ENCODE peak calls at places on chromosomes 2 and 18, in four cellular contexts. One of them, this sample, is unnamed.

GRCh38 chr2:85917887-85918795 is 29.4 kb upstream of the ST3GAL5 start:
- DNase-seq in neural crest cell: no peak
- DNase-seq in kidney: no peak
- DNase-seq in cardiac fibroblast: no peak
- DNase-seq in this sample: no peak

GRCh38 chr2:61764035-61764800 is 89.6 kb downstream of the FAM161A start:
- DNase-seq in neural crest cell: peak
- DNase-seq in kidney: peak
- DNase-seq in cardiac fibroblast: peak
- DNase-seq in this sample: peak

GRCh38 chr2:9996321-9996720 is 44.8 kb downstream of the GRHL1 start:
- DNase-seq in neural crest cell: no peak
- DNase-seq in kidney: no peak
- DNase-seq in cardiac fibroblast: no peak
- DNase-seq in this sample: no peak

GRCh38 chr2:46657042-46657504 is 177.7 kb downstream of the TMEM247 start:
- DNase-seq in neural crest cell: no peak
- DNase-seq in kidney: no peak
- DNase-seq in cardiac fibroblast: peak
- DNase-seq in this sample: peak

GRCh38 chr2:169512525-169512924 is 3.0 kb downstream of the KLHL41 start:
- DNase-seq in neural crest cell: no peak
- DNase-seq in kidney: no peak
- DNase-seq in cardiac fibroblast: peak
- DNase-seq in this sample: no peak

GRCh38 chr2:233023007-233023760 is 9.3 kb upstream of the NEU2 start:
- DNase-seq in neural crest cell: no peak
- DNase-seq in kidney: no peak
- DNase-seq in cardiac fibroblast: no peak
- DNase-seq in this sample: no peak

GRCh38 chr2:103427567-103427966 is 665.7 kb downstream of the TMEM182 start:
- DNase-seq in neural crest cell: no peak
- DNase-seq in kidney: no peak
- DNase-seq in cardiac fibroblast: no peak
- DNase-seq in this sample: no peak

GRCh38 chr2:28658369-28658768 is 93.3 kb upstream of the PPP1CB start:
- DNase-seq in neural crest cell: no peak
- DNase-seq in kidney: no peak
- DNase-seq in cardiac fibroblast: peak
- DNase-seq in this sample: no peak

GRCh38 chr2:19120941-19121750 is 237.3 kb downstream of the OSR1 start:
- DNase-seq in neural crest cell: no peak
- DNase-seq in kidney: no peak
- DNase-seq in cardiac fibroblast: peak
- DNase-seq in this sample: peak

GRCh38 chr2:172735646-172736418 is at the start of gene RAPGEF4:
- DNase-seq in neural crest cell: peak
- DNase-seq in kidney: peak
- DNase-seq in cardiac fibroblast: no peak
- DNase-seq in this sample: no peak

GRCh38 chr2:85710687-85711577 is 16.8 kb downstream of the GNLY start:
- DNase-seq in neural crest cell: no peak
- DNase-seq in kidney: no peak
- DNase-seq in cardiac fibroblast: peak
- DNase-seq in this sample: no peak

GRCh38 chr2:221467610-221468009 is 104.5 kb downstream of the EPHA4 start:
- DNase-seq in neural crest cell: no peak
- DNase-seq in kidney: no peak
- DNase-seq in cardiac fibroblast: peak
- DNase-seq in this sample: no peak

GRCh38 chr2:215612770-215613169 is 176.9 kb upstream of the FN1 start:
- DNase-seq in neural crest cell: no peak
- DNase-seq in kidney: no peak
- DNase-seq in cardiac fibroblast: peak
- DNase-seq in this sample: no peak

GRCh38 chr2:179429060-179429471 is 164.4 kb upstream of the SESTD1 start:
- DNase-seq in neural crest cell: no peak
- DNase-seq in kidney: no peak
- DNase-seq in cardiac fibroblast: no peak
- DNase-seq in this sample: no peak

GRCh38 chr2:226031078-226031937 is 631.8 kb downstream of the NYAP2 start:
- DNase-seq in neural crest cell: peak
- DNase-seq in kidney: peak
- DNase-seq in cardiac fibroblast: peak
- DNase-seq in this sample: peak

GRCh38 chr2:197675246-197675645 is at the start of gene RFTN2:
- DNase-seq in neural crest cell: no peak
- DNase-seq in kidney: no peak
- DNase-seq in cardiac fibroblast: peak
- DNase-seq in this sample: no peak

GRCh38 chr2:18009891-18010290 is 131.4 kb downstream of the KCNS3 start:
- DNase-seq in neural crest cell: no peak
- DNase-seq in kidney: no peak
- DNase-seq in cardiac fibroblast: no peak
- DNase-seq in this sample: no peak

GRCh38 chr2:119389615-119390306 is 23.0 kb downstream of the DBI start:
- DNase-seq in neural crest cell: no peak
- DNase-seq in kidney: peak
- DNase-seq in cardiac fibroblast: peak
- DNase-seq in this sample: peak

GRCh38 chr2:80363951-80364350 is 59.4 kb upstream of the LRRTM1 start:
- DNase-seq in neural crest cell: no peak
- DNase-seq in kidney: no peak
- DNase-seq in cardiac fibroblast: no peak
- DNase-seq in this sample: no peak

GRCh38 chr2:236657801-236658200 is 88.2 kb downstream of the ACKR3 start:
- DNase-seq in neural crest cell: no peak
- DNase-seq in kidney: no peak
- DNase-seq in cardiac fibroblast: no peak
- DNase-seq in this sample: no peak

GRCh38 chr2:70898363-70899240 is 37.1 kb upstream of the ATP6V1B1 start:
- DNase-seq in neural crest cell: no peak
- DNase-seq in kidney: no peak
- DNase-seq in cardiac fibroblast: no peak
- DNase-seq in this sample: no peak

GRCh38 chr18:74745658-74746403 is 148.2 kb downstream of the ZNF407 start:
- DNase-seq in neural crest cell: no peak
- DNase-seq in kidney: no peak
- DNase-seq in cardiac fibroblast: peak
- DNase-seq in this sample: no peak

GRCh38 chr2:68250652-68251186 is 1.6 kb downstream of the PPP3R1 start:
- DNase-seq in neural crest cell: no peak
- DNase-seq in kidney: no peak
- DNase-seq in cardiac fibroblast: no peak
- DNase-seq in this sample: no peak

GRCh38 chr2:70919672-70920366 is 15.9 kb upstream of the ATP6V1B1 start:
- DNase-seq in neural crest cell: peak
- DNase-seq in kidney: no peak
- DNase-seq in cardiac fibroblast: peak
- DNase-seq in this sample: peak

GRCh38 chr2:176177580-176178270 is 10.7 kb upstream of the HOXD1 start:
- DNase-seq in neural crest cell: no peak
- DNase-seq in kidney: peak
- DNase-seq in cardiac fibroblast: no peak
- DNase-seq in this sample: no peak

GRCh38 chr2:132583666-132584360 is 86.2 kb downstream of the LYPD1 start:
- DNase-seq in neural crest cell: no peak
- DNase-seq in kidney: no peak
- DNase-seq in cardiac fibroblast: no peak
- DNase-seq in this sample: no peak

GRCh38 chr2:75764611-75765010 is 53.9 kb upstream of the GCFC2 start:
- DNase-seq in neural crest cell: no peak
- DNase-seq in kidney: no peak
- DNase-seq in cardiac fibroblast: no peak
- DNase-seq in this sample: no peak

GRCh38 chr2:210961249-210961648 is 404.9 kb downstream of the CPS1 start:
- DNase-seq in neural crest cell: no peak
- DNase-seq in kidney: no peak
- DNase-seq in cardiac fibroblast: peak
- DNase-seq in this sample: no peak

GRCh38 chr2:215635788-215636139 is 199.9 kb upstream of the FN1 start:
- DNase-seq in neural crest cell: no peak
- DNase-seq in kidney: no peak
- DNase-seq in cardiac fibroblast: peak
- DNase-seq in this sample: no peak

GRCh38 chr2:24797644-24798043 is 4.4 kb downstream of the CENPO start:
- DNase-seq in neural crest cell: no peak
- DNase-seq in kidney: no peak
- DNase-seq in cardiac fibroblast: no peak
- DNase-seq in this sample: no peak

GRCh38 chr2:24792542-24792873 is 683 bp downstream of the PTRHD1 start:
- DNase-seq in neural crest cell: no peak
- DNase-seq in kidney: no peak
- DNase-seq in cardiac fibroblast: no peak
- DNase-seq in this sample: no peak

GRCh38 chr2:24793752-24794477 is 690 bp downstream of the CENPO start:
- DNase-seq in neural crest cell: peak
- DNase-seq in kidney: no peak
- DNase-seq in cardiac fibroblast: peak
- DNase-seq in this sample: no peak

GRCh38 chr2:24791452-24791851 is 1.7 kb downstream of the PTRHD1 start:
- DNase-seq in neural crest cell: no peak
- DNase-seq in kidney: no peak
- DNase-seq in cardiac fibroblast: no peak
- DNase-seq in this sample: no peak

GRCh38 chr2:24792874-24793751 is at the start of the genes CENPO and PTRHD1:
- DNase-seq in neural crest cell: peak
- DNase-seq in kidney: peak
- DNase-seq in cardiac fibroblast: peak
- DNase-seq in this sample: peak
- TF ChIP-seq CTCF in neural crest cell: peak
- TF ChIP-seq CTCF in kidney: peak
- TF ChIP-seq CTCF in cardiac fibroblast: peak
- TF ChIP-seq CTCF in this sample: peak

DNA sequence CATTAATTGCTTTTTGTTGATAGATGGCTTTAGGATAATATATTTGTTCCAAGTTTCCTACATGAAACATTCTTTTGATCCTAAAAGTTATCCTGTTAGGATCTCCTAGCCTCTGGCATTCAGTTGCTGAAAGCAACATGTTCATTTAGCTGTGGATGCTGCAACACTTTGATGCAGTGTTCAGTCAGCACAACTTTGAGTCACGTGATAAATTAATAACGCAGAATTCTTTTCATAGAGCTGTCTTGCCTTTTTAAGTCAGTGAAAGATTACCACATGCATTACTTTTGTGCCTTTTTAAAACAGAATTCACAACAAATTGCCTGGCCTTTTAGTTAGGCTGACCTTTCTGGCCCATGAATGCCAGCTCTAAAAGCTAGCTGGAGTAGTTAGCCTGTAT is 1467.9 kb upstream of the ZEB2 start:
- DNase-seq in neural crest cell: no peak
- DNase-seq in kidney: no peak
- DNase-seq in cardiac fibroblast: no peak
- DNase-seq in this sample: no peak
- TF ChIP-seq CTCF in neural crest cell: no peak
- TF ChIP-seq CTCF in kidney: no peak
- TF ChIP-seq CTCF in cardiac fibroblast: no peak
- TF ChIP-seq CTCF in this sample: no peak

GRCh38 chr18:43620936-43621335 is 343.6 kb upstream of the SYT4 start:
- DNase-seq in neural crest cell: no peak
- DNase-seq in kidney: no peak
- DNase-seq in cardiac fibroblast: peak
- DNase-seq in this sample: no peak
- TF ChIP-seq CTCF in neural crest cell: peak
- TF ChIP-seq CTCF in kidney: peak
- TF ChIP-seq CTCF in cardiac fibroblast: peak
- TF ChIP-seq CTCF in this sample: peak

DNA sequence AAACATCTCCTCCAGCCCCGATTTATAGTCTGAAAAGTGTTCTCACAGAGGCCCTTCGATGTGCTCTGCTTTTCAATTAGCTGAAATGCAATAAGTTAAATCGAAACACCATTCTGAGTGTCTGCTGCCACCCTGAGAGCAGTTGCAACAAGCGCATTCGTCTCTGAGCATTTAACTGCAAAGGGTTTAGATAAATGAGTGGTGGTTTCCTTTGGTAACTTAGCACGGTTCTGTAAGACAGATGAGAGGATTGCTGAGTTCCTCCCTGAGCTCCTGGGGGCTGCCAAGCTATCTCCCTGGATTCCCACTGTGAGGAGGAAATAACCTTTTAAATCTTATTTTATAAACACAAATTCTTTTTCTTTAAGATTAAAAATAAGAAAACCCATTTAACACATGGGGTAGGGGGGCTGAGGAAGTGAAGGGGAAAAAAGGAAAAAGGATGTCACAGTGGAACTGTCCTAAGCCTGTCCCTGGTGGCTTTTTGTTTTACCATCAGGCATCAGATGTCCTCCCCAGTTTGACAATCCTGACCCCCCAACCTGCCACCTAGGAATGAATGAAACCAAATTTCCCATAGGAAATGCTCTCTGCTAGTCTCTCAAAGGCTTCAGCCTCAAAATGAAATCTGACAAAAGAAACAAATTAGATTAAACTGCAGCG is 56.4 kb upstream of the CREB1 start:
- DNase-seq in neural crest cell: peak
- DNase-seq in kidney: no peak
- DNase-seq in cardiac fibroblast: peak
- DNase-seq in this sample: peak
- TF ChIP-seq CTCF in neural crest cell: peak
- TF ChIP-seq CTCF in kidney: peak
- TF ChIP-seq CTCF in cardiac fibroblast: peak
- TF ChIP-seq CTCF in this sample: peak

GRCh38 chr2:168049609-168050008 is 197.8 kb downstream of the STK39 start:
- DNase-seq in neural crest cell: no peak
- DNase-seq in kidney: no peak
- DNase-seq in cardiac fibroblast: no peak
- DNase-seq in this sample: no peak

GRCh38 chr2:168053676-168054075 is 193.7 kb downstream of the STK39 start:
- DNase-seq in neural crest cell: no peak
- DNase-seq in kidney: no peak
- DNase-seq in cardiac fibroblast: no peak
- DNase-seq in this sample: no peak

GRCh38 chr2:168047291-168047690 is 200.1 kb downstream of the STK39 start:
- DNase-seq in neural crest cell: no peak
- DNase-seq in kidney: no peak
- DNase-seq in cardiac fibroblast: no peak
- DNase-seq in this sample: no peak

GRCh38 chr2:168054657-168055056 is 192.7 kb downstream of the STK39 start:
- DNase-seq in neural crest cell: no peak
- DNase-seq in kidney: no peak
- DNase-seq in cardiac fibroblast: no peak
- DNase-seq in this sample: no peak

DNA sequence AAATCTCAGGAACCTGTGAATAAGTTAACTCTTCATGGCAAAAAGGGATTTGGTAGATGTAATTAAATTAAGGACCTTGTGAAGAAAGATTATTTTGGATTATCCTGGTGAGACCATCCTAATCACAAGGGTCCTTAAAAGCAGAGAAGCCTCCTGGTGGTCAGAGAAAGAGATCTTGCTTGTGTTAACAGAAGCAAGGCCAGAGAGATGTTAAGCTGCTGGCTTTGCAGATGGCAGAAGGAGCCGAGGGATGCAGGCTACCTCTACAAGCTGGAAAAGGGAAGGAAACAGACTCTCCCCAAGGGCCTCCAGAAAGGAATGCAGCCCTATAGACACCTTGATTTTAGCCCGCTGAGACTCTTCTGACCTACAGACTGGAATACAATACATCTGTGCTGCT is 197.0 kb downstream of the STK39 start:
- DNase-seq in neural crest cell: no peak
- DNase-seq in kidney: no peak
- DNase-seq in cardiac fibroblast: no peak
- DNase-seq in this sample: no peak
- TF ChIP-seq CTCF in neural crest cell: no peak
- TF ChIP-seq CTCF in kidney: no peak
- TF ChIP-seq CTCF in cardiac fibroblast: no peak
- TF ChIP-seq CTCF in this sample: no peak